ENCODE peak calls at places on chromosomes 13 and 19, in five cellular contexts. C is trophoblast cell, M is small intestine, H is GM23338, F is mammary epithelial cell. Z is an unnamed sample.

GRCh38 chr19:4367781-4368127 is 24.4 kb downstream of the MPND start:
- DNase-seq in C (no peak), M (no peak), H (no peak), F (no peak), Z (no peak)

GRCh38 chr13:27997904-27998522 is 9.5 kb upstream of the URAD start:
- DNase-seq in C (peak; percentile 37), M (peak; percentile 74), H (peak; percentile 87), F (peak; percentile 36), Z (no peak)

GRCh38 chr19:43675269-43675879 is 5.4 kb upstream of the PLAUR start:
- DNase-seq in C (peak; percentile 18), M (peak; percentile 99), H (peak; percentile 32), F (peak; percentile 100), Z (no peak)

GRCh38 chr13:32883501-32883900 is 132.7 kb upstream of the KL start:
- DNase-seq in C (no peak), M (no peak), H (no peak), F (no peak), Z (peak; percentile 19)

GRCh38 chr13:73397486-73398020 is 338.7 kb downstream of the KLF5 start:
- DNase-seq in C (no peak), M (no peak), H (no peak), F (no peak), Z (no peak)

GRCh38 chr19:11479470-11480080 is 1.3 kb downstream of the ELAVL3 start:
- DNase-seq in C (peak; percentile 49), M (peak; percentile 51), H (peak; percentile 91), F (no peak), Z (no peak)

GRCh38 chr13:30818323-30818960 is 83.1 kb downstream of the ALOX5AP start:
- DNase-seq in C (peak; percentile 8), M (no peak), H (no peak), F (peak; percentile 71), Z (peak; percentile 76)

GRCh38 chr13:51518847-51519246 is 65.4 kb upstream of the WDFY2 start:
- DNase-seq in C (peak; percentile 60), M (no peak), H (no peak), F (peak; percentile 48), Z (no peak)

GRCh38 chr19:55069137-55069858 is 6.3 kb upstream of the RDH13 start:
- DNase-seq in C (peak; percentile 92), M (peak; percentile 83), H (peak; percentile 81), F (peak; percentile 78), Z (no peak)

GRCh38 chr19:4062576-4063368 is 3.9 kb downstream of the ZBTB7A start:
- DNase-seq in C (peak; percentile 95), M (peak; percentile 47), H (peak; percentile 18), F (no peak), Z (peak; percentile 27)

GRCh38 chr19:43616954-43617353 is 2.5 kb downstream of the ZNF428 start:
- DNase-seq in C (no peak), M (no peak), H (no peak), F (no peak), Z (no peak)

GRCh38 chr13:36712290-36712689 is 38.5 kb downstream of the SERTM1 start:
- DNase-seq in C (no peak), M (no peak), H (no peak), F (no peak), Z (no peak)

GRCh38 chr19:38047641-38048040 is 140.6 kb downstream of the SIPA1L3 start:
- DNase-seq in C (no peak), M (no peak), H (no peak), F (no peak), Z (no peak)

GRCh38 chr19:37893845-37894575 is 12.4 kb downstream of the WDR87 start:
- DNase-seq in C (no peak), M (peak; percentile 68), H (no peak), F (no peak), Z (no peak)

GRCh38 chr19:47427241-47428176 is 8.2 kb upstream of the MEIS3 start:
- DNase-seq in C (peak; percentile 69), M (peak; percentile 48), H (peak; percentile 92), F (peak; percentile 43), Z (peak; percentile 81)

GRCh38 chr13:114241918-114242317 is 7.2 kb downstream of the CDC16 start:
- DNase-seq in C (no peak), M (no peak), H (no peak), F (no peak), Z (no peak)
- H3K36me3 ChIP-seq in C (peaks cover 27% of the 10 kb centered on the region), M (peaks cover 24% of the 10 kb centered on the region), H (peaks cover 83% of the 10 kb centered on the region), F (peaks cover 77% of the 10 kb centered on the region), Z (peaks cover 3% of the 10 kb centered on the region)

DNA sequence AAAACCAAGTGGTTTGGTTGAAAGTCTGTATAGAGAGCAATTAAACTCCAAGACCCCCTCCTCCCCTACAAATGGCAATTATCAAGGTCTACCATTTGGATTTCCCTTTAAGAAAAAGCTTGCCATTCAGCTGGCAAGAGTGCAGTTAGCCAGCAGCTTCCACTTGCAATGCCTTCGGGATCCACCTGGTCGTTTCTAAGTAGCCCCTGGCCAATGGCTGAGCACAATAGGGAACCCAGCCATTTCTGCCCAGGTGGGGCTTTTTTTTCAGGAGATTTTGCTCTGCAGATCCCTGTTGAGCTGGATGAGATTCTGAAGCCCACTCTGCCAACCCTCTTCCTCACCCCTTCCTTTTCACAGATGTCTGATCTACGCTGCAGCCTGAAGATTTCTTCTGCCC is 26.3 kb downstream of the TGDS start:
- DNase-seq in C (no peak), M (no peak), H (no peak), F (no peak), Z (no peak)
- H3K36me3 ChIP-seq in C (peaks cover 8% of the 10 kb centered on the region), M (peaks cover 13% of the 10 kb centered on the region), H (peaks cover 4% of the 10 kb centered on the region), F (peaks cover 20% of the 10 kb centered on the region), Z (no peaks in the 10 kb centered on the region)

GRCh38 chr13:75554981-75555380 is 5.4 kb downstream of the UCHL3 start:
- DNase-seq in C (no peak), M (no peak), H (no peak), F (no peak), Z (no peak)
- H3K36me3 ChIP-seq in C (peaks cover 2% of the 10 kb centered on the region), M (no peaks in the 10 kb centered on the region), H (peaks cover 2% of the 10 kb centered on the region), F (peaks cover 4% of the 10 kb centered on the region), Z (no peaks in the 10 kb centered on the region)

GRCh38 chr13:106491463-106491862 is 44.0 kb downstream of the EFNB2 start:
- DNase-seq in C (no peak), M (no peak), H (no peak), F (no peak), Z (no peak)
- H3K36me3 ChIP-seq in C (peaks cover 29% of the 10 kb centered on the region), M (peaks cover 3% of the 10 kb centered on the region), H (no peaks in the 10 kb centered on the region), F (peaks cover 37% of the 10 kb centered on the region), Z (no peaks in the 10 kb centered on the region)

GRCh38 chr19:7088999-7089398 is 19.5 kb downstream of the ZNF557 start:
- DNase-seq in C (no peak), M (no peak), H (no peak), F (no peak), Z (no peak)

GRCh38 chr19:7078007-7078406 is 8.5 kb downstream of the ZNF557 start:
- DNase-seq in C (no peak), M (no peak), H (peak; percentile 5), F (no peak), Z (no peak)

DNA sequence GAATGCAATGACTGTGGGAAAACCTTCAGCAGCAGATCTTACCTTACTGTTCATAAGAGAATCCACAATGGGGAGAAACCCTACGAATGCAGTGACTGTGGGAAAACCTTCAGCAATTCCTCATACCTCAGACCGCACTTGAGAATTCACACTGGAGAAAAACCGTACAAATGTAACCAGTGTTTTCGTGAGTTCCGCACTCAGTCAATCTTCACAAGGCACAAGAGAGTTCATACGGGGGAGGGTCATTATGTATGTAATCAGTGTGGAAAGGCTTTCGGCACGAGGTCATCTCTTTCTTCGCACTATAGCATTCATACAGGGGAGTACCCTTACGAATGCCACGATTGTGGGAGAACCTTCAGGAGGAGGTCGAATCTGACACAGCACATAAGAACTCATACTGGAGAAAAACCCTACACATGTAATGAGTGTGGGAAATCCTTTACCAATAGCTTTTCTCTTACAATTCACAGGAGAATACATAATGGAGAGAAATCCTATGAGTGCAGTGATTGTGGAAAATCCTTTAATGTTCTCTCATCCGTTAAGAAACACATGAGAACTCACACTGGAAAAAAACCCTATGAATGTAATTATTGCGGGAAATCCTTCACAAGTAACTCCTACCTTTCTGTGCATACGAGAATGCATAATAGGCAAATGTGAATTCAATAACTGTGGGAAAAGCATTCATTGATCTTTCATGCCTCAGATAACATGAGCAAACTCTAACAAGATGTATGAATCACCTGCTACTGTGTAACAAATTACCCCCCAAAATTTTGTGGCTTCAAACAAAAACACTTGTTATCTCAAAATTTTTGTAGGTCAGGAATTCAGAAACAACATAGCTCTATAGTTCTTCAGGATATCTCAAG is 13.8 kb downstream of the ZNF557 start:
- DNase-seq in C (no peak), M (no peak), H (peak; percentile 59), F (peak; percentile 16), Z (no peak)
- H3K36me3 ChIP-seq in C (peaks cover 33% of the 10 kb centered on the region), M (peaks cover 41% of the 10 kb centered on the region), H (peaks cover 84% of the 10 kb centered on the region), F (peaks cover 47% of the 10 kb centered on the region), Z (no peaks in the 10 kb centered on the region)

DNA sequence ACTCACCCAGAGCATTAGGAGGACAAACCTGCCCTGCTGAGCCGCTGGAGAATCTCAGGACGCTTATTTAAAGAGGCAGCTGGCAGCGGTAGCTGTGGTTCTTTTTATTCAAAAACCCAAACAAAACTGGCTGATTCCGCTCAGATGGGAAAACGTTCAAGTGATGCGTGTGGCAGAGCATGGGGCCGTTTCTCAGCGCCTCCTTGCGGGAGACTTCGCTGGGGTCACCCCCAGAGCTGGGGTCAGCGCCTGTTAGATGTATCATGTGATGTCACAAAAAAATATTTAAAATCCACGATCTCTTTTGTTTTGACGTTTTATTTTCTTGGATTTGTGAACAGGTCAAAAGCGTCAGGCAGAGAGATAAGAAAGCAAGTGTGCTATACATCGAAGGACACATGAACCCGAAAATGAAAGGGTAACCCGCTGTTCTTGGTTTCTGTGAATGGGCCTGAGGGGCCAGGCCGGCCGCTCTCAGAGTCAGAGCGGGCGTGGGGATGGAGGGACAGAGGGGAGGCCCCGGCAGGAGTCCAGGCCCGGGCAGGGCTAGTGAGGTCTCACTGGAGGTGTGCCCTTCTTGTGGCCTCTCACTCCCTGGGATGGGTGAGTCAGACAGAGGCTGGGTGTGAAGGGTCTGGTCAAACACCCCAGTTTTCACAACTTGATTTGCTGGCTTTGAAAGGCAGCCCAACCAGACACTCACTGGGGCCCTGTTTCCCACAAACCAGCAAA is 17.6 kb upstream of the NDUFS7 start:
- DNase-seq in C (no peak), M (no peak), H (no peak), F (no peak), Z (no peak)
- H3K36me3 ChIP-seq in C (peaks cover 72% of the 10 kb centered on the region), M (peaks cover 4% of the 10 kb centered on the region), H (peaks cover 26% of the 10 kb centered on the region), F (peaks cover 6% of the 10 kb centered on the region), Z (no peaks in the 10 kb centered on the region)

GRCh38 chr13:110168999-110169933 is 137.7 kb downstream of the COL4A1 start:
- DNase-seq in C (no peak), M (no peak), H (no peak), F (no peak), Z (no peak)
- H3K36me3 ChIP-seq in C (peaks cover 49% of the 10 kb centered on the region), M (no peaks in the 10 kb centered on the region), H (peaks cover 23% of the 10 kb centered on the region), F (peaks cover 14% of the 10 kb centered on the region), Z (no peaks in the 10 kb centered on the region)

GRCh38 chr19:49956113-49956491 is 4.9 kb downstream of the SIGLEC11 start:
- DNase-seq in C (no peak), M (no peak), H (no peak), F (no peak), Z (no peak)

GRCh38 chr19:49954092-49954825 is 6.7 kb downstream of the SIGLEC11 start:
- DNase-seq in C (no peak), M (no peak), H (peak; percentile 26), F (no peak), Z (no peak)

GRCh38 chr19:49954933-49955332 is 6.0 kb downstream of the SIGLEC11 start:
- DNase-seq in C (no peak), M (no peak), H (no peak), F (no peak), Z (no peak)

GRCh38 chr19:49953376-49953775 is 7.6 kb downstream of the SIGLEC11 start:
- DNase-seq in C (no peak), M (no peak), H (no peak), F (no peak), Z (no peak)

GRCh38 chr19:49957262-49957915 is 3.6 kb downstream of the SIGLEC11 start:
- DNase-seq in C (peak; percentile 27), M (no peak), H (no peak), F (no peak), Z (no peak)
- H3K36me3 ChIP-seq in C (no peaks in the 10 kb centered on the region), M (no peaks in the 10 kb centered on the region), H (no peaks in the 10 kb centered on the region), F (no peaks in the 10 kb centered on the region), Z (no peaks in the 10 kb centered on the region)

Z was measured in uterus.